ENCODE peak calls at places on chromosomes 16 and 17, in eight cellular contexts. A is A172, I is MCF 10A, P is AG10803, G is PC-3, D is AG08395, M is memory B cell, O is natural killer cell. Y is an unnamed sample.

GRCh38 chr16:21626659-21627277 is 25.6 kb downstream of the IGSF6 start:
- DNase-seq in A (peak; percentile 77), I (peak; percentile 90), P (peak; percentile 94), G (peak; percentile 67), D (peak; percentile 88), M (no peak), O (no peak), Y (peak; percentile 96)

GRCh38 chr17:50426814-50427787 is 1.1 kb downstream of the ACSF2 start:
- DNase-seq in A (peak; percentile 44), I (peak; percentile 29), P (peak; percentile 30), G (peak; percentile 57), D (peak; percentile 57), M (peak; percentile 18), O (peak; percentile 19), Y (peak; percentile 71)

GRCh38 chr16:55408656-55409055 is 70.3 kb upstream of the MMP2 start:
- DNase-seq in A (no peak), I (no peak), P (no peak), G (no peak), D (no peak), M (no peak), O (no peak), Y (no peak)

GRCh38 chr16:15966420-15967222 is 17.2 kb downstream of the ABCC1 start:
- DNase-seq in A (peak; percentile 93), I (peak; percentile 91), P (peak; percentile 75), G (peak; percentile 92), D (peak; percentile 87), M (no peak), O (no peak), Y (peak; percentile 95)

GRCh38 chr17:69425978-69426377 is 11.5 kb downstream of the MAP2K6 start:
- DNase-seq in A (no peak), I (no peak), P (no peak), G (no peak), D (no peak), M (no peak), O (no peak), Y (no peak)

GRCh38 chr17:40097931-40098845 is 2.2 kb downstream of the NR1D1 start:
- DNase-seq in A (peak; percentile 46), I (peak; percentile 87), P (peak; percentile 75), G (peak; percentile 25), D (peak; percentile 52), M (no peak), O (no peak), Y (no peak)

GRCh38 chr17:64357191-64357981 is 33.3 kb downstream of the PECAM1 start:
- DNase-seq in A (peak; percentile 92), I (peak; percentile 98), P (peak; percentile 100), G (peak; percentile 76), D (peak; percentile 96), M (no peak), O (no peak), Y (no peak)

GRCh38 chr17:29620779-29621500 is 1.8 kb downstream of the CORO6 start:
- DNase-seq in A (no peak), I (no peak), P (no peak), G (no peak), D (no peak), M (no peak), O (no peak), Y (no peak)

GRCh38 chr17:77210946-77211541 is 70.3 kb downstream of the SEC14L1 start:
- DNase-seq in A (no peak), I (no peak), P (no peak), G (no peak), D (no peak), M (no peak), O (no peak), Y (no peak)

GRCh38 chr17:63293310-63293709 is 152.8 kb downstream of the CYB561 start:
- DNase-seq in A (peak; percentile 43), I (no peak), P (peak; percentile 67), G (peak; percentile 83), D (peak; percentile 58), M (no peak), O (no peak), Y (no peak)

GRCh38 chr16:75460441-75460840 is 4.0 kb downstream of the TMEM170A start:
- DNase-seq in A (no peak), I (no peak), P (peak; percentile 24), G (no peak), D (no peak), M (no peak), O (no peak), Y (no peak)

GRCh38 chr17:45110676-45111611 is 21.4 kb downstream of the PLCD3 start:
- DNase-seq in A (no peak), I (no peak), P (peak; percentile 74), G (no peak), D (peak; percentile 66), M (no peak), O (no peak), Y (no peak)

GRCh38 chr17:55005520-55005919 is 37.0 kb downstream of the STXBP4 start:
- DNase-seq in A (peak; percentile 5), I (peak; percentile 35), P (peak; percentile 8), G (peak; percentile 69), D (no peak), M (no peak), O (no peak), Y (peak; percentile 14)

GRCh38 chr16:52318259-52319008 is 228.5 kb downstream of the TOX3 start:
- DNase-seq in A (no peak), I (no peak), P (no peak), G (no peak), D (no peak), M (no peak), O (no peak), Y (no peak)

GRCh38 chr16:12617401-12617819 is 186.3 kb downstream of the CPPED1 start:
- DNase-seq in A (no peak), I (no peak), P (no peak), G (no peak), D (no peak), M (no peak), O (no peak), Y (no peak)

GRCh38 chr16:74738134-74738541 is 36.5 kb downstream of the FA2H start:
- DNase-seq in A (peak; percentile 85), I (peak; percentile 49), P (no peak), G (peak; percentile 77), D (no peak), M (no peak), O (no peak), Y (no peak)

GRCh38 chr17:3566551-3566950 is 8.9 kb upstream of the TRPV3 start:
- DNase-seq in A (no peak), I (no peak), P (no peak), G (no peak), D (no peak), M (no peak), O (no peak), Y (no peak)

GRCh38 chr16:50152386-50152806 is 710 bp upstream of the TENT4B start:
- DNase-seq in A (peak; percentile 14), I (no peak), P (peak; percentile 32), G (peak; percentile 28), D (peak; percentile 41), M (peak; percentile 41), O (peak; percentile 62), Y (no peak)

GRCh38 chr16:20906225-20906870 is 5.8 kb downstream of the LYRM1 start:
- DNase-seq in A (peak; percentile 92), I (peak; percentile 63), P (peak; percentile 94), G (peak; percentile 92), D (peak; percentile 72), M (no peak), O (no peak), Y (no peak)

GRCh38 chr17:37148171-37148570 is 199.4 kb downstream of the AATF start:
- DNase-seq in A (no peak), I (no peak), P (no peak), G (no peak), D (no peak), M (no peak), O (no peak), Y (no peak)

GRCh38 chr16:46884513-46885293 is 541 bp downstream of the GPT2 start:
- DNase-seq in A (no peak), I (no peak), P (no peak), G (no peak), D (no peak), M (peak; percentile 15), O (no peak), Y (no peak)